ENCODE peak calls at places on chromosomes 16 and 17, in six cellular contexts. T is pancreas, S is cardiac muscle cell, E is stomach, H is H9, I is HFF-Myc. G is an unnamed sample.

GRCh38 chr17:17568772-17569195 is 22.7 kb downstream of the PEMT start:
- DNase-seq in H (peak; percentile 92), E (peak; percentile 92), I (no peak), S (peak; percentile 53), T (peak; percentile 83), G (peak; percentile 78)

GRCh38 chr17:29326414-29326813 is 32.5 kb upstream of the NUFIP2 start:
- DNase-seq in H (no peak), T (no peak), E (no peak), I (no peak), S (no peak), G (no peak)

GRCh38 chr17:6638046-6638908 is 2.2 kb downstream of the KIAA0753 start:
- DNase-seq in E (no peak), S (no peak), T (no peak), H (no peak), I (no peak), G (no peak)

GRCh38 chr16:70470927-70471341 is 16.5 kb downstream of the FCSK start:
- DNase-seq in S (peak; percentile 37), T (peak; percentile 18), I (no peak), H (peak; percentile 75), E (peak; percentile 61), G (no peak)

GRCh38 chr16:30949655-30950515 is 1.0 kb downstream of the ORAI3 start:
- DNase-seq in T (peak; percentile 68), H (peak; percentile 87), I (peak; percentile 61), E (peak; percentile 67), S (peak; percentile 82), G (peak; percentile 77)

GRCh38 chr16:886802-887731 is 83.7 kb downstream of the LMF1 start:
- DNase-seq in H (no peak), T (no peak), S (no peak), E (no peak), I (no peak), G (no peak)

GRCh38 chr17:1750628-1751027 is 8.0 kb downstream of the SERPINF2 start:
- DNase-seq in I (no peak), E (no peak), H (no peak), S (no peak), T (no peak), G (no peak)

GRCh38 chr17:67400193-67400592 is 23.1 kb downstream of the PITPNC1 start:
- DNase-seq in T (no peak), I (no peak), E (no peak), H (no peak), S (no peak), G (no peak)

GRCh38 chr16:87847785-87848675 is 21.3 kb downstream of the SLC7A5 start:
- DNase-seq in S (peak; percentile 31), I (no peak), T (peak; percentile 62), E (peak; percentile 81), H (no peak), G (no peak)

GRCh38 chr17:59292174-59292523 is 39.3 kb upstream of the YPEL2 start:
- DNase-seq in I (no peak), S (no peak), H (no peak), E (no peak), T (peak; percentile 15), G (no peak)

GRCh38 chr17:80981062-80981902 is 10.4 kb upstream of the CHMP6 start:
- DNase-seq in I (no peak), T (no peak), S (no peak), E (no peak), H (peak; percentile 81), G (peak; percentile 88)

GRCh38 chr16:80298676-80299075 is 242.1 kb upstream of the DYNLRB2 start:
- DNase-seq in T (no peak), E (no peak), S (no peak), H (no peak), I (no peak), G (no peak)

GRCh38 chr17:73013816-73014663 is 78.4 kb downstream of the SLC39A11 start:
- DNase-seq in S (no peak), I (no peak), H (no peak), E (no peak), T (no peak), G (no peak)

GRCh38 chr17:81741594-81742452 is 29.7 kb downstream of the SLC25A10 start:
- DNase-seq in T (no peak), H (no peak), E (no peak), I (no peak), S (peak; percentile 14), G (no peak)

GRCh38 chr17:48834973-48835372 is 4.1 kb downstream of the CALCOCO2 start:
- DNase-seq in I (no peak), S (no peak), T (no peak), E (no peak), H (no peak), G (no peak)

DNA sequence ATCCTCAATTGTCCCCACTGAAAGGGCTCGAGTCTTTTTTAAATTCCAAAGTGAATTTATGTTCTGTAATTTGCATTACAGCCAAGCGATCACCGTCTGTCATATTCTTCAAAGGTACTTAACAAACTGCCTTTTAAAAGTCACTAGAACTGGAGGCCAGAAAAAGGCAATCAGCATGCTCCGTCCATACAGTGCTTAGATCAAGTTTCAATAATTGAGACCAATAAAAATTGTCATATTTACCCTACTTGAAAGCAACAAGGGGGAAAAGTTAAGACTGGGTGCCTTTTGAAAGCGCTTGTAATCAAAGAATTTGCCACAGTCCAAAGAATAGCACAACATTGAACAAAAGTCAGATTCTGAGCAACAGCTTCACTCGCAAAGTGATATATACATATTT is 9.0 kb upstream of the ZFHX3 start:
- DNase-seq in I (no peak), S (peak; percentile 22), H (no peak), T (no peak), E (no peak), G (no peak)
- TF ChIP-seq CTCF in I (no peak), S (no peak), H (no peak), T (no peak), E (no peak), G (no peak)

DNA sequence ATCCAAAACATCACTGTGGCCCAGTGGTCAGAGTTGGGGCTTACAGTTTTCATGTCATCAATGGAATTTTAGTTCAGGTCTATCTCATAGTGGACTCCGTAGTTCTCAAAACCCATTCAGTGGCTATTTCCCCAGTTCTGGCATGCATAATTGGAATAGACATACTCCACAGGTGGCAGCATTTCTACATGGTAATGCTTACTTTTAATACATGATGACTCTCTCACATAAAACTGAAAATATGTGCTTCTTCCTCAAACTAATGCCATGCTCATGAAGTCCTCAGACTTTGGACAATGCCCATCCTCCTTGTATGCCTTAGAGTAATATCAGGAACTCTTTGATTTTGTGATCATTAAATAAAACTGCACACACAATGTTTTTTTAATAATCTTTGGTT is 857.4 kb upstream of the GOT2 start:
- DNase-seq in T (no peak), I (no peak), S (peak; percentile 13), H (no peak), E (no peak), G (no peak)
- TF ChIP-seq CTCF in T (no peak), I (no peak), S (peak; percentile 14), H (no peak), E (no peak), G (no peak)

GRCh38 chr17:56000411-56000810 is 152.9 kb upstream of the ANKFN1 start:
- DNase-seq in T (no peak), E (no peak), S (no peak), I (no peak), H (no peak), G (no peak)

GRCh38 chr17:55996826-55997225 is 156.4 kb upstream of the ANKFN1 start:
- DNase-seq in E (no peak), T (no peak), S (no peak), I (no peak), H (no peak), G (no peak)
- TF ChIP-seq CTCF in E (no peak), T (no peak), S (no peak), I (no peak), H (peak; percentile 28), G (no peak)

DNA sequence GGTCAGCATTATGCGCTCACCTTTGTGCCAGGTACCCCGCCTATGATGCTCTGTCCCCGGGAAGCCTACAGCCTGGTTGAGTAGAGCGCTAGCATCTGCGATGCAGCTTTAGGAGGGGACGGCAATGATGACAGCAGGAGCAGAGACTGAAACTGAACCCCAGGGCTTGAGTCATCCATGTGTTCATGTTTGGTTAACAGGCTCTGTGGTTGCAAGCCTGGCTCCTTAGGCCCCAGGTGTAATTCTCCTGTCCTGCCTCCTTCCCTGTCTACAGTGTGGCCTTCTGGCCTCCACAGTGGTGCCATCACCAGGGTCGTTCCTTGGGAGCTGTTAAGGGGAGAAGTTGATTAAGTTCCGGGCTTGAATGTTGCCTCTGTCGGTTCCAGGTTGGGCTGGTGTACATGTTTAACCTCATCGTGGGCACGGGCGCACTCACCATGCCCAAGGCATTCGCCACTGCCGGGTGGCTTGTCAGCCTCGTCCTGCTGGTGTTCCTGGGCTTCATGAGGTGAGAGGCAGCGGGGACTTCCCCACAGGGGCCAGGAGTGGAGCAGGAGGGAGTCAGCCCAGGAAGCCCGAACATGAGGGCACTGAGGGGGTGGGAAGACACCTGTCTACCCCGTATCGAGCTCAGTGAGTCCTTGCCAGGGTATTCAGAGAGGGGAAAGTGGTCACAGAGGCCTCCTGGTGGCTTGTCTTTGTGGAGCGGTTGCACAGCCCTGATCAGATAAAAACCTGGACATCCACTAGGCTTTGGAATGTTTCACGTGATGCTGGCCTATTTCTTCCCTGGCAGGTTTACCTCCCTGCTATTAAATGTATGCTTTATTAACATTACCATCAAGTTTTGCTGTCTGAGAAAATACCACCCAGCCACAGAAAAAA is 9.2 kb upstream of the NAT9 start:
- DNase-seq in T (no peak), H (no peak), S (no peak), E (no peak), I (no peak), G (no peak)
- TF ChIP-seq CTCF in T (no peak), H (peak; percentile 23), S (no peak), E (no peak), I (no peak), G (no peak)

GRCh38 chr17:68863091-68863652 is 92.0 kb downstream of the ABCA8 start:
- DNase-seq in I (no peak), T (no peak), H (no peak), E (no peak), S (no peak), G (no peak)
- TF ChIP-seq CTCF in I (no peak), T (no peak), H (peak; percentile 10), E (no peak), S (no peak), G (no peak)

GRCh38 chr17:78823282-78824046 is 17.1 kb downstream of the USP36 start:
- DNase-seq in T (no peak), E (no peak), I (no peak), H (no peak), S (no peak), G (no peak)
- TF ChIP-seq CTCF in T (no peak), E (no peak), I (peak; percentile 33), H (peak; percentile 34), S (no peak), G (no peak)

GRCh38 chr16:25372716-25373115 is 115.1 kb upstream of the ZKSCAN2 start:
- DNase-seq in S (no peak), H (no peak), E (no peak), T (no peak), I (no peak), G (no peak)
- TF ChIP-seq CTCF in S (no peak), H (peak; percentile 58), E (no peak), T (no peak), I (no peak), G (no peak)

DNA sequence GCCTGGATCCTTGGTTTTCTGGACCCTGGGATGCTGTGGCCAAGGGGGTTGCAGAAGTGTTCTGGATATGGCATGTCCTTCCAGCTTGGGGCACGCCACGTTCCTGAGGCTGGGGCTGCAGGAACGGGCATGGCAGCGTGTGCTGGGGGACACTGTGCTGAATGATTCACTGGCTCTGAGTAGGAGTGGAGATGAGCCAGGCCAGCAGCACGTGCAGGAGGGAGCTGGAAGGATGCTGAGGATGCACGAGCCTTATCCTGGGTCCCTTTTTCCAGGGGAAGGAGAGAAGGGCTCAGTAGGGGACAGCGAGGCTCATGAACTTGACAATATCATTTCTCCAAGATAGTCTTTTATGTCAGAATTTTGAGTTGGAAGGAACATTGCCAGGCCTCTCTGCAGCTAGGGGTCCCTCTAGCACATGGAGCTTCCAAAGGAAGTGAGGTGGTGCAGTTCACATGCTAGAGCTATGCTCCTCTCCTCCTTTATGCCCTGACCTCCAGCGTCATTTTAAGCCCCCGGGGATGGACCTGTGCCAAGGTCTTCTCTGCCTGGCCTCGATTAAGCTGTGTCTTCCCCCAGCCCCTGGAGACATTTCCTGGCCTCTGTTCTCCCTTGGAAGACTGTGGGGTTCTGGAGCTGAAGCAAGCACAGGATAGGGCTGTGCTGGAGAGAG is 125.9 kb downstream of the OR1D5 start:
- DNase-seq in T (no peak), S (peak; percentile 27), I (no peak), H (no peak), E (no peak), G (no peak)
- TF ChIP-seq CTCF in T (no peak), S (peak; percentile 44), I (peak; percentile 38), H (no peak), E (no peak), G (no peak)